ENCODE peak calls at places on chromosomes 6 and 20, in ten cellular contexts. W is naive thymus-derived CD4-positive, alpha-beta T cell; R is IMR-90; H is stomach; D is BE2C; S is uterus; J is tibial nerve; L is kidney; P is left ventricle myocardium inferior; Y is heart right ventricle. Q is an unnamed sample.

GRCh38 chr20:37403107-37404033 is 57.4 kb downstream of the SRC start:
- DNase-seq in W (no peak), R (no peak), H (no peak), D (no peak), S (no peak), J (no peak), L (no peak), P (no peak), Y (no peak), Q (no peak)

GRCh38 chr6:118918326-118918725 is 16.6 kb downstream of the MCM9 start:
- DNase-seq in W (no peak), R (peak; percentile 34), H (no peak), D (no peak), S (no peak), J (no peak), L (no peak), P (no peak), Y (no peak), Q (no peak)

GRCh38 chr6:79947191-79948173 is at the start of gene ELOVL4:
- DNase-seq in W (peak; percentile 33), R (peak; percentile 74), H (peak; percentile 47), D (peak; percentile 90), S (peak; percentile 78), J (peak; percentile 19), L (peak; percentile 82), P (peak; percentile 67), Y (peak; percentile 65), Q (peak; percentile 67)

GRCh38 chr6:148745926-148746325 is 904 bp upstream of the UST start:
- DNase-seq in W (no peak), R (no peak), H (no peak), D (no peak), S (no peak), J (no peak), L (no peak), P (no peak), Y (no peak), Q (no peak)

GRCh38 chr6:111841822-111842221 is 31.4 kb downstream of the FYN start:
- DNase-seq in W (peak; percentile 62), R (peak; percentile 76), H (peak; percentile 31), D (no peak), S (no peak), J (no peak), L (no peak), P (no peak), Y (no peak), Q (no peak)

GRCh38 chr6:43060755-43061633 is 1.6 kb downstream of the KLC4 start:
- DNase-seq in W (no peak), R (no peak), H (no peak), D (no peak), S (no peak), J (no peak), L (no peak), P (no peak), Y (no peak), Q (no peak)

GRCh38 chr20:37669062-37669772 is 24.6 kb upstream of the CTNNBL1 start:
- DNase-seq in W (no peak), R (no peak), H (no peak), D (peak; percentile 61), S (no peak), J (no peak), L (no peak), P (no peak), Y (no peak), Q (no peak)

GRCh38 chr20:41249371-41249770 is 68.2 kb downstream of the ZHX3 start:
- DNase-seq in W (no peak), R (peak; percentile 87), H (no peak), D (no peak), S (peak; percentile 86), J (peak; percentile 47), L (peak; percentile 92), P (peak; percentile 72), Y (peak; percentile 65), Q (no peak)

GRCh38 chr6:149480502-149481280 is 4.1 kb downstream of the ZC3H12D start:
- DNase-seq in W (peak; percentile 42), R (no peak), H (no peak), D (no peak), S (no peak), J (no peak), L (no peak), P (no peak), Y (no peak), Q (peak; percentile 45)

GRCh38 chr6:35023091-35023490 is 118.0 kb downstream of the TCP11 start:
- DNase-seq in W (no peak), R (no peak), H (no peak), D (no peak), S (no peak), J (no peak), L (no peak), P (no peak), Y (no peak), Q (no peak)

GRCh38 chr20:50427740-50428462 is 82.3 kb upstream of the PTPN1 start:
- DNase-seq in W (no peak), R (no peak), H (peak; percentile 67), D (no peak), S (peak; percentile 51), J (no peak), L (peak; percentile 65), P (peak; percentile 47), Y (peak; percentile 45), Q (no peak)

GRCh38 chr6:15507746-15508145 is 155.1 kb downstream of the DTNBP1 start:
- DNase-seq in W (no peak), R (no peak), H (no peak), D (no peak), S (no peak), J (no peak), L (no peak), P (no peak), Y (no peak), Q (no peak)

GRCh38 chr6:142926494-142927273 is 18.3 kb downstream of the HIVEP2 start:
- DNase-seq in W (peak; percentile 87), R (peak; percentile 90), H (peak; percentile 79), D (no peak), S (peak; percentile 81), J (peak; percentile 80), L (peak; percentile 96), P (peak; percentile 88), Y (peak; percentile 88), Q (peak; percentile 57)

GRCh38 chr6:157533397-157533814 is 152.4 kb downstream of the ZDHHC14 start:
- DNase-seq in W (no peak), R (no peak), H (no peak), D (no peak), S (no peak), J (no peak), L (no peak), P (no peak), Y (no peak), Q (no peak)

GRCh38 chr6:137013738-137014602 is 30.8 kb downstream of the IL20RA start:
- DNase-seq in W (no peak), R (peak; percentile 60), H (no peak), D (peak; percentile 40), S (peak; percentile 19), J (no peak), L (no peak), P (no peak), Y (no peak), Q (no peak)

DNA sequence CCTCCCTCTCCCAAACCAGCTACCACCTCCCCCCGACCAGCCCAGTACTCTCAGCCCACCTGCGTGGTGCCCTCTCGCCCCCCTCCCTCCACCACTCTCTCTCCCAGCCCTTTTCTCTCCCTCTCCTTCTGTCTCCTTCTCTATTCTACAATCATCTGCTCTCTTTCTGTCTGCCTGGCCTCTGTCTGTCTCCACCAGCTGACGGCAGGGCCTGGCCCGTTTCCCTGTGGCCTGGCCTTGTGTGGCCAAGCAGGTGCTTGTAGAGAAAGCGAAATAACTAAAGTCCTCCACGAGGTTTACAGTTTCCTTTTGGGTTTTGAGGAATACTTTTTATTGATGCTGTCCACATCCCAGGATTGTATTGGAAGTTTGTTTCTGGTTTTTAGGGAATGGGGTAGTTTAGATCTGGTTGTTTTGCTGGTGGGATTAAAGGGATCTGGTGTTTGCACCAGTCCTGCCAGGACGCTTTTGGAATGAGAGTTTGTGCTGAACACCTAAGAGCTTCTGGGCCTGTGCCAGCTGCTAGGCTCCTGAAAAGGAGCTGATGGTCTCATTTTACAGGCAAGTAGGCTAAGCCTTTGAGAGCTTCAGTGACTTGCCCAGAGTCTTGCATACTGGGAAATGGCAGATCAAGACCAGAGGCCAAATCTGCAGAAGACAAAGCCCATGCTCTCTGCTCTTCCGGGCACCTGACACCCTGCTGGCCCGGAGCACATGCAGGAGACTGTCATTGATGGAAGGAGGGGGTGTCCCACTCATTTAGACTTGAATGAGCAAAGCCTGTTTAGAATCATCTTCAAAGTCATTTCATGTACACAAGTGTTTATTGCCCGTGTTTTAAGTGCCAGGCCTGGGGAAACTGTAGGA is 161.7 kb downstream of the SYCP2 start:
- DNase-seq in W (no peak), R (no peak), H (no peak), D (no peak), S (no peak), J (no peak), L (no peak), P (peak; percentile 61), Y (peak; percentile 54), Q (no peak)
- H3K9me3 ChIP-seq in W (no peaks in the 10 kb centered on the region), R (peaks cover 10% of the 10 kb centered on the region), H (no peaks in the 10 kb centered on the region), D (no peaks in the 10 kb centered on the region), S (no peaks in the 10 kb centered on the region), J (no peaks in the 10 kb centered on the region), L (no peaks in the 10 kb centered on the region), P (no peaks in the 10 kb centered on the region), Y (no peaks in the 10 kb centered on the region), Q (no peaks in the 10 kb centered on the region)

GRCh38 chr6:96436398-96436797 is 85.2 kb upstream of the UFL1 start:
- DNase-seq in W (no peak), R (no peak), H (no peak), D (no peak), S (no peak), J (no peak), L (no peak), P (no peak), Y (no peak), Q (no peak)

DNA sequence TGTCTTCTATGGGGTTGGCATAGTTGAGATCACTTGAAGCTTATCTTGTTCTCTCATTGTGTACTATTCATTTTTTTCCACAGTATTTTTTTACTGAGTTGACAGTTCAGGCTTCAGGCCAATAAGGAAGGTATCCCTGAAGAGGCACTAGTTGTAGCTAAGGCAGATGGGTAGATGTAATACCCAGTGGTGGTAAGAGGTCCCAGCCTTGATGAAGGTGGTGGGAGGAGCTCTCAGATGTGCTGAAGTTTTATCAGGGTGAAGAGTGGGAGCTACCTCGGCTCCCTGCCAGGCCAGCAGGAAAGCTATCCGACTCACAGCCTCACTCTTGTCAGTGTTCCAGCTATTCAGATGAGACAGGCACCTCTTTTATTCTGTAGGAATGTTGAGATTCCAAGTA is 87.7 kb upstream of the UFL1 start:
- DNase-seq in W (no peak), R (no peak), H (no peak), D (no peak), S (no peak), J (no peak), L (no peak), P (no peak), Y (no peak), Q (no peak)
- H3K9me3 ChIP-seq in W (peaks cover 6% of the 10 kb centered on the region), R (peaks cover 27% of the 10 kb centered on the region), H (peaks cover 40% of the 10 kb centered on the region), D (no peaks in the 10 kb centered on the region), S (no peaks in the 10 kb centered on the region), J (peaks cover 71% of the 10 kb centered on the region), L (no peaks in the 10 kb centered on the region), P (peaks cover 77% of the 10 kb centered on the region), Y (no peaks in the 10 kb centered on the region), Q (no peaks in the 10 kb centered on the region)

GRCh38 chr20:22582386-22582959 is 1.9 kb downstream of the FOXA2 start:
- DNase-seq in W (no peak), R (no peak), H (peak; percentile 40), D (no peak), S (no peak), J (no peak), L (no peak), P (no peak), Y (no peak), Q (no peak)
- H3K9me3 ChIP-seq in W (no peaks in the 10 kb centered on the region), R (peaks cover 2% of the 10 kb centered on the region), H (no peaks in the 10 kb centered on the region), D (no peaks in the 10 kb centered on the region), S (no peaks in the 10 kb centered on the region), J (no peaks in the 10 kb centered on the region), L (no peaks in the 10 kb centered on the region), P (no peaks in the 10 kb centered on the region), Y (no peaks in the 10 kb centered on the region), Q (no peaks in the 10 kb centered on the region)

GRCh38 chr6:167553716-167554115 is 228.8 kb downstream of the TTLL2 start:
- DNase-seq in W (no peak), R (no peak), H (no peak), D (no peak), S (no peak), J (no peak), L (no peak), P (no peak), Y (no peak), Q (no peak)
- H3K9me3 ChIP-seq in W (peaks cover 7% of the 10 kb centered on the region), R (peaks cover 40% of the 10 kb centered on the region), H (peaks cover 8% of the 10 kb centered on the region), D (no peaks in the 10 kb centered on the region), S (no peaks in the 10 kb centered on the region), J (peaks cover 22% of the 10 kb centered on the region), L (no peaks in the 10 kb centered on the region), P (peaks cover 26% of the 10 kb centered on the region), Y (no peaks in the 10 kb centered on the region), Q (no peaks in the 10 kb centered on the region)

Q was measured in T-helper 17 cell.